ENCODE peak calls at places on chromosome X, in seven cellular contexts. One of them, this sample, is unnamed. For H3K36me3 and H3K4me1, the result is how much of the 10 kb centered on the place peaks cover.

GRCh38 chrX:2848806-2849420 is 20.2 kb downstream of the GYG2 start:
- DNase-seq in body of pancreas: no peak
- DNase-seq in transverse colon: no peak
- DNase-seq in mammary epithelial cell: peak
- DNase-seq in heart right ventricle: no peak
- DNase-seq in OCI-LY7: no peak
- DNase-seq in GM23338: peak
- DNase-seq in this sample: no peak

GRCh38 chrX:110286126-110286525 is 31.8 kb downstream of the AMMECR1 start:
- DNase-seq in body of pancreas: peak
- DNase-seq in transverse colon: no peak
- DNase-seq in mammary epithelial cell: peak
- DNase-seq in heart right ventricle: no peak
- DNase-seq in OCI-LY7: no peak
- DNase-seq in GM23338: no peak
- DNase-seq in this sample: no peak

GRCh38 chrX:38654302-38654701 is 93.0 kb downstream of the TSPAN7 start:
- DNase-seq in body of pancreas: peak
- DNase-seq in transverse colon: no peak
- DNase-seq in mammary epithelial cell: peak
- DNase-seq in heart right ventricle: no peak
- DNase-seq in OCI-LY7: peak
- DNase-seq in GM23338: peak
- DNase-seq in this sample: no peak

GRCh38 chrX:11579856-11580595 is 85.7 kb downstream of the ARHGAP6 start:
- DNase-seq in body of pancreas: no peak
- DNase-seq in transverse colon: no peak
- DNase-seq in mammary epithelial cell: no peak
- DNase-seq in heart right ventricle: no peak
- DNase-seq in OCI-LY7: no peak
- DNase-seq in GM23338: no peak
- DNase-seq in this sample: no peak

GRCh38 chrX:139932077-139932900 is 564 bp downstream of the ATP11C start:
- DNase-seq in body of pancreas: peak
- DNase-seq in transverse colon: peak
- DNase-seq in mammary epithelial cell: peak
- DNase-seq in heart right ventricle: peak
- DNase-seq in OCI-LY7: peak
- DNase-seq in GM23338: peak
- DNase-seq in this sample: peak

GRCh38 chrX:136219893-136220292 is 31.3 kb downstream of the MAP7D3 start:
- DNase-seq in body of pancreas: no peak
- DNase-seq in transverse colon: no peak
- DNase-seq in mammary epithelial cell: no peak
- DNase-seq in heart right ventricle: no peak
- DNase-seq in OCI-LY7: no peak
- DNase-seq in GM23338: no peak
- DNase-seq in this sample: no peak

GRCh38 chrX:48458711-48459110 is 11.3 kb downstream of the SLC38A5 start:
- DNase-seq in body of pancreas: peak
- DNase-seq in transverse colon: no peak
- DNase-seq in mammary epithelial cell: no peak
- DNase-seq in heart right ventricle: peak
- DNase-seq in OCI-LY7: no peak
- DNase-seq in GM23338: no peak
- DNase-seq in this sample: no peak

GRCh38 chrX:16711219-16712115 is 1.0 kb downstream of the CTPS2 start:
- DNase-seq in body of pancreas: peak
- DNase-seq in transverse colon: no peak
- DNase-seq in mammary epithelial cell: no peak
- DNase-seq in heart right ventricle: no peak
- DNase-seq in OCI-LY7: peak
- DNase-seq in GM23338: peak
- DNase-seq in this sample: no peak

GRCh38 chrX:119984652-119985051 is 41.1 kb upstream of the NKAP start:
- DNase-seq in body of pancreas: peak
- DNase-seq in transverse colon: no peak
- DNase-seq in mammary epithelial cell: no peak
- DNase-seq in heart right ventricle: no peak
- DNase-seq in OCI-LY7: no peak
- DNase-seq in GM23338: no peak
- DNase-seq in this sample: no peak

GRCh38 chrX:149473966-149474365 is 31.1 kb downstream of the IDS start:
- DNase-seq in body of pancreas: no peak
- DNase-seq in transverse colon: no peak
- DNase-seq in mammary epithelial cell: no peak
- DNase-seq in heart right ventricle: no peak
- DNase-seq in OCI-LY7: no peak
- DNase-seq in GM23338: no peak
- DNase-seq in this sample: no peak

GRCh38 chrX:95536661-95537060 is 1148.0 kb upstream of the DIAPH2 start:
- DNase-seq in body of pancreas: no peak
- DNase-seq in transverse colon: no peak
- DNase-seq in mammary epithelial cell: no peak
- DNase-seq in heart right ventricle: no peak
- DNase-seq in OCI-LY7: no peak
- DNase-seq in GM23338: no peak
- DNase-seq in this sample: no peak

GRCh38 chrX:119687661-119688413 is 5.1 kb downstream of the SEPTIN6 start:
- DNase-seq in body of pancreas: no peak
- DNase-seq in transverse colon: no peak
- DNase-seq in mammary epithelial cell: no peak
- DNase-seq in heart right ventricle: no peak
- DNase-seq in OCI-LY7: peak
- DNase-seq in GM23338: no peak
- DNase-seq in this sample: no peak

GRCh38 chrX:71910526-71911022 is at the start of gene NHSL2:
- DNase-seq in body of pancreas: peak
- DNase-seq in transverse colon: no peak
- DNase-seq in mammary epithelial cell: no peak
- DNase-seq in heart right ventricle: peak
- DNase-seq in OCI-LY7: no peak
- DNase-seq in GM23338: peak
- DNase-seq in this sample: no peak

GRCh38 chrX:153920546-153920945 is 5.5 kb downstream of the ARHGAP4 start:
- DNase-seq in body of pancreas: no peak
- DNase-seq in transverse colon: no peak
- DNase-seq in mammary epithelial cell: no peak
- DNase-seq in heart right ventricle: no peak
- DNase-seq in OCI-LY7: no peak
- DNase-seq in GM23338: no peak
- DNase-seq in this sample: no peak

GRCh38 chrX:153919281-153919680 is 6.8 kb downstream of the ARHGAP4 start:
- DNase-seq in body of pancreas: no peak
- DNase-seq in transverse colon: no peak
- DNase-seq in mammary epithelial cell: no peak
- DNase-seq in heart right ventricle: no peak
- DNase-seq in OCI-LY7: no peak
- DNase-seq in GM23338: no peak
- DNase-seq in this sample: no peak

GRCh38 chrX:153921511-153922285 is 4.4 kb downstream of the ARHGAP4 start:
- DNase-seq in body of pancreas: no peak
- DNase-seq in transverse colon: no peak
- DNase-seq in mammary epithelial cell: no peak
- DNase-seq in heart right ventricle: no peak
- DNase-seq in OCI-LY7: no peak
- DNase-seq in GM23338: no peak
- DNase-seq in this sample: no peak

GRCh38 chrX:153921070-153921469 is 5.0 kb downstream of the ARHGAP4 start:
- DNase-seq in body of pancreas: no peak
- DNase-seq in transverse colon: no peak
- DNase-seq in mammary epithelial cell: no peak
- DNase-seq in heart right ventricle: no peak
- DNase-seq in OCI-LY7: no peak
- DNase-seq in GM23338: no peak
- DNase-seq in this sample: no peak

GRCh38 chrX:153917814-153918213 is 8.2 kb downstream of the ARHGAP4 start:
- DNase-seq in body of pancreas: no peak
- DNase-seq in transverse colon: no peak
- DNase-seq in mammary epithelial cell: peak
- DNase-seq in heart right ventricle: no peak
- DNase-seq in OCI-LY7: no peak
- DNase-seq in GM23338: no peak
- DNase-seq in this sample: no peak
- H3K36me3 ChIP-seq in body of pancreas: under half
- H3K36me3 ChIP-seq in transverse colon: under half
- H3K36me3 ChIP-seq in mammary epithelial cell: under half
- H3K36me3 ChIP-seq in heart right ventricle: under half
- H3K36me3 ChIP-seq in OCI-LY7: under half
- H3K36me3 ChIP-seq in GM23338: under half
- H3K36me3 ChIP-seq in this sample: under half

DNA sequence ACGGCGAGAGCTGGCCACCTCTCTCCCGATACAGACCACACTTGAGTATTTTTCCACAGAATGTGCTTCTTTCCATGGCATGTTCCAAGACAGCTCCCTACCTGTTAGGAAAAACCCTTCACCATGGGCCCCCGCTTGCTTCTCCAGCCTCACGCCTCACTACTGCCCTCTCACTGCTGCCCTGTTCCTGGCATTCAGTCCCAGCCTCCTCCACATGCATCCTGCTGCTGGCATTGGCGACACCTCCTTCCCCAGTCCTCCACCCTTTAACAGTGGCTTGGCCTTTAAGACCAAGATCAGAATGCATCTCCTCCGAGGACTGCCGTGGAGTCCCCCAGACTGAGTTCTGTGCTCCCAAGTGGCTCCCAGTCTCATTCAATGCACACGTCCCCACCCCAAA is 10.7 kb downstream of the PNMA6F start:
- DNase-seq in body of pancreas: no peak
- DNase-seq in transverse colon: no peak
- DNase-seq in mammary epithelial cell: no peak
- DNase-seq in heart right ventricle: no peak
- DNase-seq in OCI-LY7: no peak
- DNase-seq in GM23338: peak
- DNase-seq in this sample: no peak
- TF ChIP-seq CTCF in body of pancreas: no peak
- TF ChIP-seq CTCF in transverse colon: no peak
- TF ChIP-seq CTCF in mammary epithelial cell: no peak
- TF ChIP-seq CTCF in heart right ventricle: no peak
- TF ChIP-seq CTCF in OCI-LY7: no peak
- TF ChIP-seq CTCF in GM23338: peak
- TF ChIP-seq CTCF in this sample: no peak

DNA sequence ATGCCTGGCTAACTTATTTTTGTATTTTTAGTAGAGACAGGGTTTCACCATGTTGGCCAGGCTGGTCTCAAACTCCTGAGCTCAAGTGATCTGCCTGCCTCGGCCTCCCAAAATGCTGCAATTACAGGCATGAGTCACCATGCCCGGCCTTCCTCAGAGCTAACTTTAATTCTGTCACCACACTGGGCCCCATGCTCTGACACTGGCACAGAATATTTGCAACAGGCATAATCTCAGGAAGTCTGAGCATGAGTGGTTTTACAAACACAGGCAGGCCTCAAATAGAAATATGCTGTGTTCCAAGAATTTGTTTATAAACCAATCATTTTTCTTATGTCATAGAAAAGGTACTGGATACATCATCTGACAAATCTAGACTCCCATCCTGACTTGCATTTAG is 32.7 kb upstream of the FAM9C start:
- DNase-seq in body of pancreas: peak
- DNase-seq in transverse colon: no peak
- DNase-seq in mammary epithelial cell: no peak
- DNase-seq in heart right ventricle: no peak
- DNase-seq in OCI-LY7: peak
- DNase-seq in GM23338: no peak
- DNase-seq in this sample: peak
- H3K4me1 ChIP-seq in body of pancreas: under half
- H3K4me1 ChIP-seq in transverse colon: under half
- H3K4me1 ChIP-seq in mammary epithelial cell: under half
- H3K4me1 ChIP-seq in heart right ventricle: under half
- H3K4me1 ChIP-seq in OCI-LY7: half or more
- H3K4me1 ChIP-seq in GM23338: under half
- H3K4me1 ChIP-seq in this sample: under half

DNA sequence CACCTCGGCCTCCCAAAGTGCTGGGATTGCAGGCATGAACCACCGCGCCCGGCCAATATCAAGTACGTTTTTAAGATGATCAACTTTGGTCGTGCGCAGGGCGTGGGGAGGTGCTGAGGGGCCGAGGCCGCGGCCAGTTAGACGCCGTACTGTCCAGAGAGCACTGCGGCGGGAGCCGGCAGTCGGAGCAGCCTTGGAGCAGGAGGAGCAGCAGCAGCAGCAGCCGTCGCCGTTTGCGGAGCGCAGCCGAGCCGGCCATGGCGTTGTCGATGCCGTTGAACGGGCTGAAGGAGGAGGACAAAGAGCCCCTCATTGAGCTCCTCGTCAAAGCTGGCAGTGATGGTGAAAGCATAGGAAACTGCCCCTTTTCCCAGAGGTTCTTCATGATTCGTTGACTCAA is 8.5 kb upstream of the USP9X start:
- DNase-seq in body of pancreas: no peak
- DNase-seq in transverse colon: no peak
- DNase-seq in mammary epithelial cell: no peak
- DNase-seq in heart right ventricle: no peak
- DNase-seq in OCI-LY7: no peak
- DNase-seq in GM23338: no peak
- DNase-seq in this sample: peak
- H3K36me3 ChIP-seq in body of pancreas: under half
- H3K36me3 ChIP-seq in transverse colon: under half
- H3K36me3 ChIP-seq in mammary epithelial cell: under half
- H3K36me3 ChIP-seq in heart right ventricle: under half
- H3K36me3 ChIP-seq in OCI-LY7: under half
- H3K36me3 ChIP-seq in GM23338: under half
- H3K36me3 ChIP-seq in this sample: under half

GRCh38 chrX:65745992-65746391 is 78.5 kb downstream of the MSN start:
- DNase-seq in body of pancreas: no peak
- DNase-seq in transverse colon: peak
- DNase-seq in mammary epithelial cell: no peak
- DNase-seq in heart right ventricle: no peak
- DNase-seq in OCI-LY7: no peak
- DNase-seq in GM23338: peak
- DNase-seq in this sample: no peak
- TF ChIP-seq CTCF in body of pancreas: no peak
- TF ChIP-seq CTCF in transverse colon: peak
- TF ChIP-seq CTCF in mammary epithelial cell: peak
- TF ChIP-seq CTCF in heart right ventricle: no peak
- TF ChIP-seq CTCF in OCI-LY7: peak
- TF ChIP-seq CTCF in GM23338: peak
- TF ChIP-seq CTCF in this sample: no peak

GRCh38 chrX:41118156-41118555 is 32.9 kb downstream of the USP9X start:
- DNase-seq in body of pancreas: no peak
- DNase-seq in transverse colon: no peak
- DNase-seq in mammary epithelial cell: no peak
- DNase-seq in heart right ventricle: no peak
- DNase-seq in OCI-LY7: no peak
- DNase-seq in GM23338: no peak
- DNase-seq in this sample: no peak
- H3K4me1 ChIP-seq in body of pancreas: under half
- H3K4me1 ChIP-seq in transverse colon: under half
- H3K4me1 ChIP-seq in mammary epithelial cell: under half
- H3K4me1 ChIP-seq in heart right ventricle: under half
- H3K4me1 ChIP-seq in OCI-LY7: under half
- H3K4me1 ChIP-seq in GM23338: half or more
- H3K4me1 ChIP-seq in this sample: under half

GRCh38 chrX:154012336-154012991 is 7.2 kb downstream of the IRAK1 start:
- DNase-seq in body of pancreas: peak
- DNase-seq in transverse colon: no peak
- DNase-seq in mammary epithelial cell: peak
- DNase-seq in heart right ventricle: no peak
- DNase-seq in OCI-LY7: no peak
- DNase-seq in GM23338: peak
- DNase-seq in this sample: no peak
- H3K36me3 ChIP-seq in body of pancreas: under half
- H3K36me3 ChIP-seq in transverse colon: under half
- H3K36me3 ChIP-seq in mammary epithelial cell: under half
- H3K36me3 ChIP-seq in heart right ventricle: under half
- H3K36me3 ChIP-seq in OCI-LY7: half or more
- H3K36me3 ChIP-seq in GM23338: under half
- H3K36me3 ChIP-seq in this sample: under half